ENCODE peak calls at places on chromosomes 4 and X, in four cellular contexts. F, G, R and E are unnamed samples.
A peak's percentile ranks its signal among the peaks of the same experiment; 100 is the strongest.

GRCh38 chrX:153968754-153969124 is 2.9 kb downstream of the HCFC1 start:
- DNase-seq in G (no peak), F (peak; percentile 22), R (no peak), E (no peak)

GRCh38 chrX:49102221-49102620 is 21.3 kb downstream of the GPKOW start:
- DNase-seq in R (no peak), F (no peak), G (no peak), E (no peak)

GRCh38 chr4:105140684-105141490 is 5.8 kb upstream of the TET2 start:
- DNase-seq in F (peak; percentile 68), G (no peak), R (no peak), E (no peak)

GRCh38 chrX:57453901-57454300 is 137.9 kb upstream of the ZXDB start:
- DNase-seq in G (no peak), R (peak; percentile 4), F (peak; percentile 54), E (no peak)

GRCh38 chrX:78725257-78725656 is 22.3 kb upstream of the LPAR4 start:
- DNase-seq in F (no peak), G (no peak), R (no peak), E (no peak)

GRCh38 chrX:45261005-45261404 is 60.3 kb upstream of the DIPK2B start:
- DNase-seq in G (no peak), R (no peak), F (peak; percentile 4), E (no peak)

GRCh38 chrX:19602866-19603620 is 87.7 kb upstream of the MAP3K15 start:
- DNase-seq in G (no peak), R (peak; percentile 82), F (no peak), E (no peak)

GRCh38 chr4:53748328-53748772 is 157.1 kb upstream of the LNX1 start:
- DNase-seq in F (no peak), R (no peak), G (no peak), E (no peak)

GRCh38 chr4:5965225-5965624 is 53.0 kb downstream of the C4orf50 start:
- DNase-seq in R (no peak), G (no peak), F (no peak), E (peak; percentile 70)

GRCh38 chr4:138686078-138686477 is 329.5 kb upstream of the NOCT start:
- DNase-seq in G (no peak), F (no peak), R (no peak), E (no peak)

GRCh38 chrX:101659601-101660063 is at the start of gene ARMCX2:
- DNase-seq in R (peak; percentile 69), G (peak; percentile 40), F (peak; percentile 66), E (no peak)

GRCh38 chrX:40318796-40319195 is 221.0 kb upstream of the BCOR start:
- DNase-seq in F (no peak), G (no peak), R (no peak), E (no peak)

GRCh38 chr4:78332974-78333373 is 218.6 kb upstream of the ANXA3 start:
- DNase-seq in F (no peak), R (no peak), G (no peak), E (no peak)

GRCh38 chrX:155143959-155144548 is 72.2 kb upstream of the VBP1 start:
- DNase-seq in F (no peak), G (no peak), R (no peak), E (no peak)
- H3K27me3 ChIP-seq in F (no peaks in the 10 kb centered on the region), G (no peaks in the 10 kb centered on the region), R (no peaks in the 10 kb centered on the region), E (no peaks in the 10 kb centered on the region)

GRCh38 chr4:121150486-121150885 is 13.6 kb downstream of the TNIP3 start:
- DNase-seq in R (no peak), F (no peak), G (no peak), E (no peak)

GRCh38 chr4:121146530-121146929 is 17.6 kb downstream of the TNIP3 start:
- DNase-seq in F (no peak), R (peak; percentile 50), G (no peak), E (no peak)

GRCh38 chr4:121150003-121150402 is 14.1 kb downstream of the TNIP3 start:
- DNase-seq in F (no peak), R (no peak), G (no peak), E (no peak)

GRCh38 chr4:121147923-121148443 is 16.1 kb downstream of the TNIP3 start:
- DNase-seq in F (no peak), G (no peak), R (peak; percentile 41), E (no peak)

GRCh38 chr4:121148621-121149020 is 15.5 kb downstream of the TNIP3 start:
- DNase-seq in R (no peak), G (no peak), F (no peak), E (no peak)
- H3K27me3 ChIP-seq in R (no peaks in the 10 kb centered on the region), G (no peaks in the 10 kb centered on the region), F (no peaks in the 10 kb centered on the region), E (no peaks in the 10 kb centered on the region)

GRCh38 chr4:121951570-121952110 is at the start of gene TRPC3:
- DNase-seq in G (no peak), R (peak; percentile 25), F (peak; percentile 52), E (no peak)
- H3K27me3 ChIP-seq in G (peaks cover 11% of the 10 kb centered on the region), R (no peaks in the 10 kb centered on the region), F (peaks cover 83% of the 10 kb centered on the region), E (no peaks in the 10 kb centered on the region)

GRCh38 chr4:1515156-1515555 is 108.9 kb upstream of the NKX1-1 start:
- DNase-seq in G (no peak), F (no peak), R (no peak), E (no peak)

GRCh38 chr4:1516261-1516660 is 110.0 kb upstream of the NKX1-1 start:
- DNase-seq in G (no peak), F (no peak), R (no peak), E (no peak)

GRCh38 chr4:1514612-1515011 is 108.4 kb upstream of the NKX1-1 start:
- DNase-seq in F (no peak), G (no peak), R (no peak), E (no peak)

GRCh38 chr4:1516881-1517480 is 110.7 kb upstream of the NKX1-1 start:
- DNase-seq in R (no peak), G (no peak), F (no peak), E (no peak)

GRCh38 chr4:1515763-1516162 is 109.5 kb upstream of the NKX1-1 start:
- DNase-seq in G (no peak), R (no peak), F (no peak), E (no peak)
- H3K27me3 ChIP-seq in G (peaks cover 74% of the 10 kb centered on the region), R (peaks cover 63% of the 10 kb centered on the region), F (no peaks in the 10 kb centered on the region), E (no peaks in the 10 kb centered on the region)

GRCh38 chrX:16526003-16526402 is 124.0 kb upstream of the S100G start:
- DNase-seq in R (no peak), G (no peak), F (no peak), E (no peak)
- H3K27me3 ChIP-seq in R (no peaks in the 10 kb centered on the region), G (peaks cover 12% of the 10 kb centered on the region), F (no peaks in the 10 kb centered on the region), E (no peaks in the 10 kb centered on the region)

GRCh38 chr4:110629214-110629754 is 6.4 kb upstream of the PITX2 start:
- DNase-seq in R (no peak), G (no peak), F (peak; percentile 61), E (no peak)

GRCh38 chr4:110630621-110631402 is 7.9 kb upstream of the PITX2 start:
- DNase-seq in R (no peak), F (peak; percentile 66), G (no peak), E (no peak)

GRCh38 chr4:110631582-110632505 is 9.0 kb upstream of the PITX2 start:
- DNase-seq in G (peak; percentile 53), F (peak; percentile 93), R (peak; percentile 84), E (no peak)

GRCh38 chr4:110628321-110629213 is 5.7 kb upstream of the PITX2 start:
- DNase-seq in R (no peak), G (no peak), F (peak; percentile 54), E (no peak)

GRCh38 chr4:110629780-110630500 is 7.1 kb upstream of the PITX2 start:
- DNase-seq in G (no peak), R (no peak), F (peak; percentile 21), E (no peak)
- H3K27me3 ChIP-seq in G (peaks cover 98% of the 10 kb centered on the region), R (peaks cover 80% of the 10 kb centered on the region), F (peaks cover 99% of the 10 kb centered on the region), E (peaks cover 17% of the 10 kb centered on the region)

GRCh38 chr4:3675251-3676115 is 90.7 kb upstream of the ADRA2C start:
- DNase-seq in F (peak; percentile 56), R (no peak), G (no peak), E (no peak)

GRCh38 chr4:3676907-3677495 is 89.2 kb upstream of the ADRA2C start:
- DNase-seq in R (no peak), G (no peak), F (no peak), E (no peak)

GRCh38 chr4:3677671-3678070 is 88.5 kb upstream of the ADRA2C start:
- DNase-seq in F (no peak), G (no peak), R (no peak), E (no peak)

GRCh38 chr4:3674479-3674851 is 91.7 kb upstream of the ADRA2C start:
- DNase-seq in R (no peak), F (no peak), G (no peak), E (no peak)

DNA sequence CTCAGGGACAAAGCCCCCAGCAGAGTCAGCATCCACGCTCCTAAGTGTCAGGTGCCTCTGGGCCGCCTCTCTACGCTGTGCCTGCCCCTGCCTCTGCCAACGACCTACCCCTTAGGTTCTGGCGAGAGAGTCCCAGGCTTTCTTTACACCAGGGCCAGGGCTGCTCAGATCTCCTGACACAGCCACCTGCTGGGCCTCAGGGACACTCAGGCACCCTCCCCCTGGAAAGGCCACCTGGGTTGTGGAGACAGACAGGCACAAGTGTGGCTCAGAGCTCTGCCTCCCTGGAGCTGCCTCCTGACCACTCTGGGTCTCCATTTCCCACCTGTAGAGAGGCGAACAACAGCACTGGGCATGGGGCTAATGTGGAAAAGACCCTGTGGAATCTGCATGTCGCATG is 90.0 kb upstream of the ADRA2C start:
- DNase-seq in G (no peak), R (no peak), F (no peak), E (no peak)
- H3K27me3 ChIP-seq in G (peaks cover 32% of the 10 kb centered on the region), R (peaks cover 57% of the 10 kb centered on the region), F (no peaks in the 10 kb centered on the region), E (no peaks in the 10 kb centered on the region)

DNA sequence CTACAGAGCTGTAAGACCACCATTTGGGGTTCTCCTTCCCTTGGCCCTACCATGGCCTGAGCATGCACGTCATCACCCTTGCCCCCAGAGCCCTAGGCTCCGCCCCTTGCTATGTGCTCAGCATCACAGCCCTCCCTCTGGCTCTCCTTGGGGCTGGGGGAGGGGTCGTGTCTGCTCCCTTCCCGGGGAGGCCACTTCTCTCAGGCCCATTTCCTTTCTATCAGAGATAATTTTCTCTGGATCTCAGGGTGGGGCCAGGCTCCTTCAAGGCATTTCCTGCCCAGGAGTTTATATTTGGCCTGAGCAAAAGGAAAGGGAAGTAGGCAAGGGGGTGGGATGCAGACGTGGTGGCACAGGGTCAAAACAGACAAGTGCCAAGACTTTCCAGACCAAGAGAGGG is 55.9 kb downstream of the STARD8 start:
- DNase-seq in F (peak; percentile 33), R (no peak), G (no peak), E (no peak)
- H3K27me3 ChIP-seq in F (no peaks in the 10 kb centered on the region), R (peaks cover 13% of the 10 kb centered on the region), G (peaks cover 75% of the 10 kb centered on the region), E (no peaks in the 10 kb centered on the region)